ENCODE peak calls at places on chromosomes 12 and 14, in four cellular contexts. One of them, this sample, is unnamed.

GRCh38 chr14:47148686-47149085 is 497.1 kb upstream of the RPL10L start:
- DNase-seq in H1: no peak
- DNase-seq in mesendoderm: no peak
- DNase-seq in IMR-90: no peak
- DNase-seq in this sample: no peak

GRCh38 chr14:77638738-77639137 is 22.3 kb upstream of the SPTLC2 start:
- DNase-seq in H1: no peak
- DNase-seq in IMR-90: peak; percentile 97
- DNase-seq in mesendoderm: no peak
- DNase-seq in this sample: no peak

GRCh38 chr12:130160711-130161231 is 1.5 kb upstream of the FZD10 start:
- DNase-seq in mesendoderm: no peak
- DNase-seq in IMR-90: no peak
- DNase-seq in H1: no peak
- DNase-seq in this sample: no peak

GRCh38 chr12:82517027-82517426 is 158.7 kb downstream of the METTL25 start:
- DNase-seq in H1: no peak
- DNase-seq in mesendoderm: peak; percentile 57
- DNase-seq in IMR-90: peak; percentile 4
- DNase-seq in this sample: peak; percentile 64

GRCh38 chr14:94397899-94398479 is 9.6 kb upstream of the SERPINA1 start:
- DNase-seq in H1: no peak
- DNase-seq in mesendoderm: peak; percentile 54
- DNase-seq in IMR-90: no peak
- DNase-seq in this sample: no peak

GRCh38 chr12:11823593-11823992 is 174.1 kb downstream of the ETV6 start:
- DNase-seq in mesendoderm: no peak
- DNase-seq in IMR-90: no peak
- DNase-seq in H1: no peak
- DNase-seq in this sample: no peak

GRCh38 chr12:92147491-92147890 is 1.8 kb upstream of the BTG1 start:
- DNase-seq in mesendoderm: no peak
- DNase-seq in H1: no peak
- DNase-seq in IMR-90: no peak
- DNase-seq in this sample: no peak

GRCh38 chr12:120759591-120760348 is 34.1 kb downstream of the ACADS start:
- DNase-seq in H1: no peak
- DNase-seq in IMR-90: no peak
- DNase-seq in mesendoderm: no peak
- DNase-seq in this sample: no peak

GRCh38 chr14:97177016-97177415 is 379.8 kb downstream of the VRK1 start:
- DNase-seq in mesendoderm: peak; percentile 54
- DNase-seq in IMR-90: no peak
- DNase-seq in H1: no peak
- DNase-seq in this sample: peak; percentile 44

GRCh38 chr12:14402697-14403096 is 37.2 kb downstream of the ATF7IP start:
- DNase-seq in IMR-90: no peak
- DNase-seq in H1: no peak
- DNase-seq in mesendoderm: no peak
- DNase-seq in this sample: no peak

GRCh38 chr12:76544601-76545261 is 14.8 kb downstream of the OSBPL8 start:
- DNase-seq in IMR-90: no peak
- DNase-seq in mesendoderm: no peak
- DNase-seq in H1: no peak
- DNase-seq in this sample: no peak

GRCh38 chr12:93016752-93017350 is 87.8 kb upstream of the EEA1 start:
- DNase-seq in IMR-90: no peak
- DNase-seq in H1: no peak
- DNase-seq in mesendoderm: no peak
- DNase-seq in this sample: no peak

GRCh38 chr14:40122978-40123648 is 690.9 kb upstream of the FBXO33 start:
- DNase-seq in mesendoderm: peak; percentile 6
- DNase-seq in H1: no peak
- DNase-seq in IMR-90: no peak
- DNase-seq in this sample: no peak

GRCh38 chr12:73106296-73106695 is 834.1 kb downstream of the TRHDE start:
- DNase-seq in mesendoderm: peak; percentile 9
- DNase-seq in IMR-90: no peak
- DNase-seq in H1: no peak
- DNase-seq in this sample: peak; percentile 42

GRCh38 chr12:51819851-51820720 is 28.4 kb downstream of the FIGNL2 start:
- DNase-seq in mesendoderm: no peak
- DNase-seq in IMR-90: no peak
- DNase-seq in H1: no peak
- DNase-seq in this sample: no peak
- H3K23ac ChIP-seq in mesendoderm: no peak overlapping the region
- H3K23ac ChIP-seq in IMR-90: peak overlapping the region; percentile 51
- H3K23ac ChIP-seq in H1: no peak overlapping the region
- H3K23ac ChIP-seq in this sample: no peak overlapping the region

GRCh38 chr14:54672688-54673087 is 105.8 kb downstream of the SAMD4A start:
- DNase-seq in IMR-90: no peak
- DNase-seq in mesendoderm: no peak
- DNase-seq in H1: no peak
- DNase-seq in this sample: no peak
- H2BK5ac ChIP-seq in IMR-90: no peak overlapping the region
- H2BK5ac ChIP-seq in mesendoderm: no peak overlapping the region
- H2BK5ac ChIP-seq in H1: no peak overlapping the region
- H2BK5ac ChIP-seq in this sample: no peak overlapping the region

GRCh38 chr12:116259800-116260589 is 17.5 kb downstream of the MED13L start:
- DNase-seq in IMR-90: no peak
- DNase-seq in mesendoderm: no peak
- DNase-seq in H1: no peak
- DNase-seq in this sample: no peak
- H3K56ac ChIP-seq in IMR-90: no peak overlapping the region
- H3K56ac ChIP-seq in mesendoderm: no peak overlapping the region
- H3K56ac ChIP-seq in H1: no peak overlapping the region
- H3K56ac ChIP-seq in this sample: no peak overlapping the region

DNA sequence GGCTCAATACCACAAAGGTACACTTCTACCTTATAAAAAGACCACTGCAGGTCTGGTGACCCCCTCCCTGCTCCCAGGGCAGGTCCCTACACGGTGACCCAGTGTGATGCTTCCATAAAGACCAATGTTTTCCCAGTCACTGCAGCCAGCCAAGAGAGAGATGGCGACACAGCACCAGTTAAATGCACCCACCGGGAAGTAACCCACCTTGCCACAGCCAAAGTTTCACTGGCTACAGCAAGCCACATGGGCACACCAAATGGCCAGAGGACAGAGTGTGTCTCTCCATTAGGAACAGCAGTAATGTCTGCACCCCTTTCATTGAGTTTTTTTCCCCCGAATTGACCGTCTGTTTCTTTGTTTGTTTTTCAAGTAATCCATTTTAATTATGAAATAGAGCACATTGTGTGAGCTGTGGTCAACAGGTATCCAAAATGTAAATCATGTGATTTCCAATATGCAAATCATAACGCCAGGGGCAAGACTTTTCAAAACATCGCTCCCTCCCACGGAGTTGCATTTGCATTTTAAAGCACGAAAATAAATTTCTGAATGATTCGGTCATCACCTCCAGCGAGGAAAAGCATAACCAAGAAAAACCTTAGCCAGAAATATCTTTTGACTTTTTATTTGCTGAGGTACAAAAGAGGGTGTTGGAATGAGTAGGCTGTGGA is 48.9 kb upstream of the EML1 start:
- DNase-seq in IMR-90: peak; percentile 67
- DNase-seq in mesendoderm: peak; percentile 72
- DNase-seq in H1: no peak
- DNase-seq in this sample: peak; percentile 71
- H3K23ac ChIP-seq in IMR-90: peak overlapping the region; percentile 73
- H3K23ac ChIP-seq in mesendoderm: no peak overlapping the region
- H3K23ac ChIP-seq in H1: no peak overlapping the region
- H3K23ac ChIP-seq in this sample: no peak overlapping the region

GRCh38 chr12:110246690-110247339 is 34.2 kb upstream of the ATP2A2 start:
- DNase-seq in mesendoderm: no peak
- DNase-seq in H1: no peak
- DNase-seq in IMR-90: no peak
- DNase-seq in this sample: no peak
- H2BK5ac ChIP-seq in mesendoderm: no peak overlapping the region
- H2BK5ac ChIP-seq in H1: no peak overlapping the region
- H2BK5ac ChIP-seq in IMR-90: no peak overlapping the region
- H2BK5ac ChIP-seq in this sample: no peak overlapping the region

DNA sequence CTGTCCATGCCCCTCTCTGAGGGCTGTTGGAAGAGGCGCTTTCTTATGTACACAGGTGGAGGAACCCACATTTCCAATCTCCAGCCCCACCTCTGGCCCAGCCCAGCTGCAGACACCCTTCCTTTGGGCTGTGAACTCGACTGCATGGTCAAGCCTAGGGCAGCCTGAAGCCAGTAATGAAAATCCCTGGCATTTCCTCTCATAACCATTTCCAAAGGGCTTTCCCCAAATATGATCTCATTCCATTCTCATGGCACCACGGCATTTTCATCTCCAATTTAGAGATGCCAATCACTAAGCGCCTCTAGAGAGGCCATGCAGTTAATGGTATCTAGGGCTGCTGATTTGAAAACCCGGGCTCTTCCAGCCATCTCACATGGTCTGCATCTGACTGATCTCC is 32.3 kb upstream of the EMP1 start:
- DNase-seq in mesendoderm: no peak
- DNase-seq in H1: no peak
- DNase-seq in IMR-90: no peak
- DNase-seq in this sample: no peak
- H3K56ac ChIP-seq in mesendoderm: no peak overlapping the region
- H3K56ac ChIP-seq in H1: no peak overlapping the region
- H3K56ac ChIP-seq in IMR-90: no peak overlapping the region
- H3K56ac ChIP-seq in this sample: no peak overlapping the region

GRCh38 chr12:131612092-131612755 is 98.7 kb upstream of the SFSWAP start:
- DNase-seq in H1: no peak
- DNase-seq in mesendoderm: no peak
- DNase-seq in IMR-90: no peak
- DNase-seq in this sample: no peak
- H3K23ac ChIP-seq in H1: no peak overlapping the region
- H3K23ac ChIP-seq in mesendoderm: no peak overlapping the region
- H3K23ac ChIP-seq in IMR-90: no peak overlapping the region
- H3K23ac ChIP-seq in this sample: no peak overlapping the region

GRCh38 chr12:3884671-3885070 is 11.5 kb upstream of the PARP11 start:
- DNase-seq in H1: no peak
- DNase-seq in IMR-90: no peak
- DNase-seq in mesendoderm: no peak
- DNase-seq in this sample: no peak
- H2BK5ac ChIP-seq in H1: no peak overlapping the region
- H2BK5ac ChIP-seq in IMR-90: no peak overlapping the region
- H2BK5ac ChIP-seq in mesendoderm: no peak overlapping the region
- H2BK5ac ChIP-seq in this sample: no peak overlapping the region